ENCODE peak calls at places on chromosomes 3 and 15, in nine cellular contexts. E, D, H, R, A, L, W, F and M are unnamed samples.

GRCh38 chr3:58627580-58627894 is 39.0 kb downstream of the FAM3D start:
- DNase-seq in E (no peak), D (peak; percentile 61), H (no peak), R (no peak), A (peak; percentile 29), L (no peak), W (peak; percentile 79), F (no peak), M (no peak)

GRCh38 chr3:123481722-123482457 is 33.0 kb upstream of the ADCY5 start:
- DNase-seq in E (peak; percentile 51), D (no peak), H (no peak), R (no peak), A (no peak), L (no peak), W (no peak), F (no peak), M (no peak)

GRCh38 chr3:62923092-62923491 is 47.9 kb upstream of the CADPS start:
- DNase-seq in E (no peak), D (no peak), H (no peak), R (no peak), A (no peak), L (no peak), W (no peak), F (no peak), M (no peak)

GRCh38 chr3:10189557-10190374 is 25.0 kb downstream of the IRAK2 start:
- DNase-seq in E (peak; percentile 92), D (peak; percentile 89), H (no peak), R (peak; percentile 95), A (peak; percentile 94), L (peak; percentile 28), W (peak; percentile 85), F (peak; percentile 44), M (no peak)

GRCh38 chr3:89335693-89336092 is 228.3 kb downstream of the EPHA3 start:
- DNase-seq in E (no peak), D (no peak), H (no peak), R (no peak), A (no peak), L (no peak), W (no peak), F (no peak), M (no peak)

GRCh38 chr15:89364741-89365450 is 30.3 kb upstream of the POLG start:
- DNase-seq in E (no peak), D (no peak), H (no peak), R (no peak), A (no peak), L (no peak), W (no peak), F (no peak), M (no peak)

GRCh38 chr3:108324177-108324576 is 27.8 kb downstream of the HHLA2 start:
- DNase-seq in E (no peak), D (no peak), H (no peak), R (no peak), A (no peak), L (no peak), W (no peak), F (no peak), M (no peak)

GRCh38 chr15:72118400-72118978 is at the start of gene SENP8:
- DNase-seq in E (no peak), D (no peak), H (no peak), R (no peak), A (no peak), L (no peak), W (no peak), F (no peak), M (no peak)

GRCh38 chr3:184039414-184039813 is 7.9 kb downstream of the HTR3D start:
- DNase-seq in E (no peak), D (no peak), H (no peak), R (no peak), A (no peak), L (no peak), W (no peak), F (no peak), M (no peak)

GRCh38 chr3:176971613-176972174 is 225.6 kb downstream of the TBL1XR1 start:
- DNase-seq in E (no peak), D (no peak), H (no peak), R (no peak), A (no peak), L (peak; percentile 16), W (no peak), F (no peak), M (peak; percentile 70)

GRCh38 chr3:13839253-13839652 is 40.6 kb downstream of the WNT7A start:
- DNase-seq in E (peak; percentile 34), D (no peak), H (no peak), R (no peak), A (no peak), L (no peak), W (no peak), F (no peak), M (no peak)

GRCh38 chr15:66854012-66854965 is 152.3 kb downstream of the SMAD6 start:
- DNase-seq in E (no peak), D (peak; percentile 20), H (no peak), R (peak; percentile 45), A (no peak), L (no peak), W (no peak), F (no peak), M (no peak)

GRCh38 chr15:98713585-98714001 is 65.3 kb downstream of the IGF1R start:
- DNase-seq in E (no peak), D (peak; percentile 53), H (peak; percentile 27), R (no peak), A (peak; percentile 55), L (no peak), W (no peak), F (no peak), M (no peak)

GRCh38 chr3:109903100-109903499 is 565.8 kb upstream of the DPPA4 start:
- DNase-seq in E (no peak), D (no peak), H (no peak), R (no peak), A (no peak), L (no peak), W (no peak), F (no peak), M (no peak)

GRCh38 chr15:54560417-54560816 is 582.2 kb downstream of the UNC13C start:
- DNase-seq in E (no peak), D (no peak), H (no peak), R (no peak), A (no peak), L (no peak), W (no peak), F (no peak), M (no peak)
- H3K4me3 ChIP-seq in E (no peak overlapping the region), D (no peak overlapping the region), H (no peak overlapping the region), R (no peak overlapping the region), A (no peak overlapping the region), L (no peak overlapping the region), W (no peak overlapping the region), F (no peak overlapping the region), M (no peak overlapping the region)

GRCh38 chr15:56261854-56262509 is 18.3 kb upstream of the RFX7 start:
- DNase-seq in E (no peak), D (peak; percentile 51), H (no peak), R (no peak), A (peak; percentile 41), L (no peak), W (peak; percentile 20), F (peak; percentile 59), M (no peak)
- H3K27ac ChIP-seq in E (no peak overlapping the region), D (peak overlapping the region; percentile 50), H (no peak overlapping the region), R (no peak overlapping the region), A (no peak overlapping the region), L (no peak overlapping the region), W (no peak overlapping the region), F (no peak overlapping the region), M (no peak overlapping the region)

GRCh38 chr3:182763896-182764295 is 29.4 kb upstream of the ATP11B start:
- DNase-seq in E (no peak), D (no peak), H (no peak), R (no peak), A (no peak), L (no peak), W (no peak), F (no peak), M (no peak)
- H3K4me1 ChIP-seq in E (no peaks in the 10 kb centered on the region), D (peaks cover 11% of the 10 kb centered on the region), H (no peaks in the 10 kb centered on the region), R (no peaks in the 10 kb centered on the region), A (no peaks in the 10 kb centered on the region), L (no peaks in the 10 kb centered on the region), W (peaks cover 19% of the 10 kb centered on the region), F (no peaks in the 10 kb centered on the region), M (no peaks in the 10 kb centered on the region)

GRCh38 chr3:52317601-52318000 is 1.5 kb downstream of the DNAH1 start:
- DNase-seq in E (peak; percentile 92), D (peak; percentile 77), H (peak; percentile 78), R (peak; percentile 51), A (peak; percentile 41), L (peak; percentile 11), W (peak; percentile 59), F (no peak), M (no peak)
- H3K4me3 ChIP-seq in E (no peak overlapping the region), D (peak overlapping the region; percentile 44), H (peak overlapping the region; percentile 46), R (no peak overlapping the region), A (peak overlapping the region; percentile 7), L (peak overlapping the region; percentile 25), W (no peak overlapping the region), F (no peak overlapping the region), M (no peak overlapping the region)